ENCODE peak calls at places on chromosomes 6 and 20, in seven cellular contexts. F, E, Q, J, S, D and O are unnamed samples.

GRCh38 chr20:18240997-18241396 is 47.3 kb upstream of the ZNF133 start:
- DNase-seq in S (no peak), Q (no peak), F (no peak), E (no peak), D (no peak), J (no peak), O (no peak)

GRCh38 chr6:8432614-8433013 is 2.7 kb downstream of the SLC35B3 start:
- DNase-seq in D (no peak), J (no peak), S (no peak), E (no peak), F (no peak), Q (no peak), O (no peak)

GRCh38 chr6:123994168-123994567 is 190.5 kb downstream of the NKAIN2 start:
- DNase-seq in J (no peak), Q (no peak), S (no peak), E (no peak), D (no peak), F (no peak), O (no peak)

GRCh38 chr6:25320459-25320858 is 41.3 kb downstream of the CARMIL1 start:
- DNase-seq in D (no peak), Q (no peak), E (no peak), F (no peak), S (no peak), J (no peak), O (no peak)

GRCh38 chr6:79810878-79811277 is 136.5 kb downstream of the ELOVL4 start:
- DNase-seq in D (no peak), F (no peak), Q (no peak), S (no peak), E (no peak), J (no peak), O (no peak)

GRCh38 chr6:36688534-36689075 is 9.0 kb upstream of the RAB44 start:
- DNase-seq in F (no peak), E (no peak), D (no peak), Q (no peak), J (no peak), S (no peak), O (no peak)

GRCh38 chr20:63321148-63321831 is 28.3 kb downstream of the COL20A1 start:
- DNase-seq in J (peak; percentile 22), F (no peak), S (no peak), Q (no peak), D (peak; percentile 48), E (no peak), O (no peak)

GRCh38 chr20:22052025-22052527 is 346.6 kb downstream of the PAX1 start:
- DNase-seq in J (no peak), F (no peak), E (no peak), Q (no peak), S (no peak), D (no peak), O (no peak)

GRCh38 chr6:170139531-170139930 is 151.3 kb downstream of the DLL1 start:
- DNase-seq in J (peak; percentile 4), D (no peak), S (no peak), Q (no peak), F (no peak), E (no peak), O (no peak)
- H3K9me3 ChIP-seq in J (peaks cover 4% of the 10 kb centered on the region), D (no peaks in the 10 kb centered on the region), S (no peaks in the 10 kb centered on the region), Q (no peaks in the 10 kb centered on the region), F (no peaks in the 10 kb centered on the region), E (peaks cover 3% of the 10 kb centered on the region), O (no peaks in the 10 kb centered on the region)

GRCh38 chr20:11980263-11980662 is 62.6 kb downstream of the BTBD3 start:
- DNase-seq in S (no peak), E (no peak), F (no peak), Q (no peak), J (no peak), D (no peak), O (no peak)

GRCh38 chr20:11981366-11981947 is 63.8 kb downstream of the BTBD3 start:
- DNase-seq in J (no peak), F (no peak), Q (no peak), S (no peak), E (no peak), D (no peak), O (no peak)

GRCh38 chr20:11979306-11980128 is 61.8 kb downstream of the BTBD3 start:
- DNase-seq in S (no peak), Q (no peak), D (no peak), F (no peak), J (no peak), E (no peak), O (no peak)

GRCh38 chr20:11982958-11983470 is 65.3 kb downstream of the BTBD3 start:
- DNase-seq in D (no peak), J (no peak), E (no peak), Q (no peak), F (no peak), S (no peak), O (no peak)

DNA sequence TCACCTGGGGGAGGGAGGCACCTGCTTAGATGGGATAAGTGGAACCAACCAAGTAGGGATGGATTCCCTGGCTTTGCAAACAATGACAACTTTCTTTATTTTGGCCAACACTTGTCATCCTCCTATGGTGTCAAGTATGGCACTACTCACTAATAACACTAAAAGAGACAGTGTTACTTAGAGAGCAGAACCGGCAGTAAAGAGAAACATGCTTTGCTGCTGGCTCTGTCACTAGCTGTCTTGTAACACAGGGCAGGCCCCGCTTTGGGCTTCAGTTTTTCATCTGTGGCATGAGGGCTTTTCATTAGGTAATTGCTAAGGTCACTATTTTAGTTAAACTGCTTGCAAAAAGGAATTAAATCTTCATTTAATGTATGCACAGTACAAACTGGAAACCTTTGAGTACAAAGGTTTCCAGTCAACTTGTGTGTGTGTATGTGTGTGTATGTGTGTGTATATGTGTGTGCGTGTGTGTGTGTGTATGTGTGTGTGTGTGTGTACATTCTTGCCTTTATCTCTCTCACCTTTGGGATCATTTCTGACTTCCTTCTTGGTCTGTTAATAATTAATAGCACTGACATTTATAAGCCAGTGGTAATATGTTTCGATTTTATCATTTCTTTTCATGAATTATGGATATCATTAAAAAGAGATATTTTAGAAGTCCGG is 64.7 kb downstream of the BTBD3 start:
- DNase-seq in E (no peak), Q (no peak), D (no peak), S (no peak), J (no peak), F (no peak), O (no peak)
- H3K4me3 ChIP-seq in E (no peak overlapping the region), Q (peak overlapping the region; percentile 4), D (no peak overlapping the region), S (no peak overlapping the region), J (no peak overlapping the region), F (no peak overlapping the region), O (no peak overlapping the region)

GRCh38 chr6:81023708-81024107 is 728.8 kb downstream of the TENT5A start:
- DNase-seq in Q (no peak), D (no peak), F (no peak), S (no peak), J (no peak), E (no peak), O (no peak)
- H3K9me3 ChIP-seq in Q (no peaks in the 10 kb centered on the region), D (no peaks in the 10 kb centered on the region), F (no peaks in the 10 kb centered on the region), S (peaks cover 7% of the 10 kb centered on the region), J (no peaks in the 10 kb centered on the region), E (no peaks in the 10 kb centered on the region), O (no peaks in the 10 kb centered on the region)

DNA sequence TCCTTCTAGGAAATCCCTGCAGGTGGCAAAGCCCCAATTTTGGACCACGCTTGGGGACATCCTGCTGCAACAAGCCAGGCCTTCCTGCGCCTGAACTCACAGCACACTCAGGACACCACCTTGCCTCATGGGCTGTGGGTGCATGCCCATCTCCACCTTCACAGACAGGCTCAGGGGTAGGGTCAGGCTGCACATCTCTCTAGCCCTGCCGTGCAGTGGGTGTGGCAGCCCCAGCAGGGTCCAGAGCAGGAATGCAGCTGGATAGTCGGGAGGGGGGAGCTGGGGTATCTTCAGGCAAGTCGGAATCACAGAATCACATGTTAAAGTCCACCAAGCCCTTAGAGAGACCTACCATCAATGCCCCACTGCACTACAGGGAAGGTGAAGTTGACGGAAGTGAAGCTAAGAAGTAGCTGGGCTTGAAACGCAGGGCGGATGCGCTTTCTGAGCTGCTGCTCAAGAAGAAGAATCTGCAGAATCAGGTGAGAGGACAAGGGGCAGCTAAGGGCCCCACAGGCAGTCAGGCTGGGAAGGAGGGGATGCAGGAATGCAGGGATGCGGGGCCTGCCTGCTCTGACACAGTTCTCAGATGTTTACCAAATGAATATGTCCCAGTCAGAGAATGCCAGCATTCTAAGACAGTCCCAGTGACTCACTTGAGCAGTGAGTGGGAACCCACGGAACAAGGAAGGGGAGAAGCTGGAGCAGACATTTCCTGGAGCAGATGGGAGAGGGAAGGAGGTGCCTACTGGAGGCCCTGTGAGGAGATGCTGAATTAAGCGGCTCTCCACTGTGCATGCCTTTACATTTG is 11.3 kb downstream of the SERPINB6 start:
- DNase-seq in S (no peak), F (no peak), J (no peak), D (no peak), Q (no peak), E (no peak), O (no peak)
- H3K4me3 ChIP-seq in S (no peak overlapping the region), F (no peak overlapping the region), J (no peak overlapping the region), D (no peak overlapping the region), Q (no peak overlapping the region), E (no peak overlapping the region), O (no peak overlapping the region)

DNA sequence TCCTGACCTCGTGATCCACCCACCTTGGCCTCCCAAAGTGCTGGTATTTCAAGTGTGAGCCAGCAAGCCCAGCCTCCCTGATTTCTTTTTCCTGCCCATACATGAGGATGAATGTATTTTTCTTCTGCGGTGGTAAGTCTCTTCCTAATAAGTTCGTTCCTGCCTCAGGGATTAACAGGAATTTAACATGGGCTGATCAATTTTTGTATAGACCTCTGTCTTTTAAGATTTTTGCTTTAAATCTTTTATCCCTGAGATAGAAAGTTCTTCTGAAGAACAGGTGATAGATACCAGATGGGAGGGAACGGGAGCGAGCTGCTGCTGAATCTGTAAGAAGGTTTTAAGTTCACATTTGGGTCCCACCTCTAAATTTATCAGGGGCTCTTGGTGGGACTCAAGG is 7.0 kb upstream of the ZNFX1 start:
- DNase-seq in F (no peak), E (no peak), S (no peak), Q (no peak), D (no peak), J (no peak), O (no peak)
- H3K9me3 ChIP-seq in F (peaks cover 51% of the 10 kb centered on the region), E (peaks cover 7% of the 10 kb centered on the region), S (no peaks in the 10 kb centered on the region), Q (no peaks in the 10 kb centered on the region), D (peaks cover 47% of the 10 kb centered on the region), J (peaks cover 33% of the 10 kb centered on the region), O (peaks cover 59% of the 10 kb centered on the region)

DNA sequence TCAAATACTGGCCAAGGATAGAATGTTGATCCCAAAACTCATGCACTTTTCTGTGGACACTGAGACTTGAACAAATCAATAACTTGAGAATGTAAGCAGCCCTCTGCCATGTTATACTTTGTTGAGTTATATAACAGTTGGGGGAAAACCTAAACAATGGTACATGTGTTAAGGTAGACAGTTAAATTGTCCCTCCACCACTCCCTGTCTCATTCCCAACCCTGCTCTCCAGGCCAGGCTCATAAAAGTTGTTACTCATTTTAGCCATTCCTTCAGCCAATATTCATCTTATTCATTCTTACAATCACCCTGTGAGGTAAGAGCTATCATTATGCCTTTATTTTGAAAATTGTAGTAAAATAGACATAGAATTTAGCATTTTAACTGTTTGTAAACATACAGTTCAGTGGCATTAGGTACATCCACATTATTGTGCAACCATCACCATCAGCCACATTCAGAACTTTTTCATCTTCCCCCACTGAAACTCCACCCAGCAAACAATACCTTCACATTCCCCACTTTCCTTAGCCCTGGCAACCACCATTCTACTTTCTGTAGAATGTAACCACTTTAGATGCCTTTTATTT is 38.2 kb upstream of the IER3 start:
- DNase-seq in S (no peak), J (no peak), D (no peak), E (no peak), Q (no peak), F (no peak), O (no peak)
- H3K4me3 ChIP-seq in S (peak overlapping the region; percentile 76), J (no peak overlapping the region), D (no peak overlapping the region), E (peak overlapping the region; percentile 43), Q (no peak overlapping the region), F (no peak overlapping the region), O (no peak overlapping the region)